ENCODE peak calls at places on chromosomes 7 and 10, in ten cellular contexts. V is AG04450; E is esophagus squamous epithelium; L is activated naive CD4-positive, alpha-beta T cell treated with Interleukin-2 at 50 U/mL for 16 hours; U is retinal pigment epithelial cell; G is NAMALWA; Q is activated gamma-delta T cell; A is NCI-H2029 treated with DMSO at 0.1 percent for 48 hours; R is transverse colon; H is activated CD8-positive, alpha-beta memory T cell treated with anti-CD3 and anti-CD28 coated beads for 48 hours. S is an unnamed sample.

GRCh38 chr7:16811555-16811954 is 6.8 kb upstream of the AGR2 start:
- DNase-seq in U (no peak), V (no peak), A (no peak), H (no peak), L (no peak), R (no peak), Q (no peak), E (no peak), G (no peak), S (no peak)

GRCh38 chr7:50268990-50269389 is 35.5 kb upstream of the IKZF1 start:
- DNase-seq in V (no peak), G (peak; percentile 80), Q (no peak), R (no peak), E (no peak), H (no peak), L (no peak), U (no peak), A (no peak), S (peak; percentile 40)

GRCh38 chr7:18302077-18302476 is 193.5 kb upstream of the HDAC9 start:
- DNase-seq in U (no peak), V (no peak), R (no peak), Q (no peak), L (no peak), A (no peak), E (no peak), H (no peak), G (no peak), S (no peak)

GRCh38 chr10:70404906-70405824 is 1.2 kb downstream of the EIF4EBP2 start:
- DNase-seq in L (peak; percentile 22), U (peak; percentile 89), R (peak; percentile 79), Q (no peak), H (no peak), V (peak; percentile 85), E (no peak), G (peak; percentile 16), A (no peak), S (peak; percentile 54)

GRCh38 chr7:519974-520458 is 370 bp upstream of the PDGFA start:
- DNase-seq in R (peak; percentile 48), G (no peak), Q (no peak), U (no peak), V (no peak), H (no peak), E (no peak), L (peak; percentile 19), A (no peak), S (peak; percentile 83)

GRCh38 chr10:129888784-129889616 is 75.1 kb downstream of the EBF3 start:
- DNase-seq in R (no peak), E (no peak), V (no peak), G (peak; percentile 61), A (no peak), H (peak; percentile 9), L (peak; percentile 42), Q (no peak), U (no peak), S (peak; percentile 8)

GRCh38 chr10:48456361-48456804 is 148.5 kb downstream of the ARHGAP22 start:
- DNase-seq in A (no peak), U (no peak), R (peak; percentile 35), V (no peak), H (no peak), E (no peak), L (no peak), Q (no peak), G (peak; percentile 16), S (peak; percentile 71)

GRCh38 chr10:47078393-47079163 is 167.3 kb downstream of the PTPN20 start:
- DNase-seq in G (no peak), L (no peak), H (no peak), R (no peak), Q (no peak), U (no peak), V (no peak), A (no peak), E (no peak), S (no peak)

GRCh38 chr7:38929460-38930171 is 20.6 kb upstream of the VPS41 start:
- DNase-seq in U (peak; percentile 92), G (no peak), E (no peak), L (no peak), Q (no peak), V (no peak), A (peak; percentile 54), R (no peak), H (no peak), S (no peak)

GRCh38 chr10:132304756-132305509 is 2.8 kb downstream of the STK32C start:
- DNase-seq in E (no peak), L (no peak), A (no peak), R (no peak), H (no peak), Q (no peak), V (no peak), G (no peak), U (no peak), S (no peak)

GRCh38 chr7:47536705-47537611 is 45.0 kb downstream of the TNS3 start:
- DNase-seq in A (no peak), G (no peak), R (peak; percentile 59), L (no peak), U (peak; percentile 83), V (peak; percentile 37), Q (no peak), E (no peak), H (no peak), S (no peak)

GRCh38 chr10:60466267-60467201 is 76.9 kb upstream of the ANK3 start:
- DNase-seq in V (peak; percentile 11), L (no peak), A (no peak), H (no peak), U (no peak), E (no peak), R (no peak), G (no peak), Q (no peak), S (no peak)